ENCODE peak calls at places on chromosome X, in five cellular contexts. E is psoas muscle, T is H54, U is GM04504, K is memory B cell. Q is an unnamed sample.

GRCh38 chrX:43956034-43956433 is 17.2 kb downstream of the NDP start:
- DNase-seq in E (no peak), T (no peak), U (no peak), K (no peak), Q (no peak)

GRCh38 chrX:153873282-153874090 is 12.5 kb downstream of the L1CAM start:
- DNase-seq in E (no peak), T (no peak), U (no peak), K (no peak), Q (no peak)

GRCh38 chrX:37371578-37371981 is 22.4 kb downstream of the PRRG1 start:
- DNase-seq in E (peak), T (no peak), U (no peak), K (no peak), Q (no peak)

GRCh38 chrX:9122504-9123245 is 88.7 kb upstream of the FAM9B start:
- DNase-seq in E (no peak), T (no peak), U (no peak), K (no peak), Q (peak)

GRCh38 chrX:23826653-23827052 is 43.7 kb downstream of the SAT1 start:
- DNase-seq in E (no peak), T (no peak), U (no peak), K (no peak), Q (no peak)

GRCh38 chrX:134908235-134908834 is 82.5 kb upstream of the SMIM10 start:
- DNase-seq in E (no peak), T (no peak), U (no peak), K (no peak), Q (peak)

GRCh38 chrX:427812-428725 is 41.4 kb upstream of the PPP2R3B start:
- DNase-seq in E (no peak), T (no peak), U (peak), K (no peak), Q (peak)

GRCh38 chrX:18424482-18425198 is 768 bp upstream of the CDKL5 start:
- DNase-seq in E (no peak), T (no peak), U (no peak), K (peak), Q (no peak)

GRCh38 chrX:37926700-37927099 is 79.3 kb upstream of the DYNLT3 start:
- DNase-seq in E (no peak), T (no peak), U (peak), K (no peak), Q (no peak)

GRCh38 chrX:77918568-77918967 is 8.1 kb downstream of the ATP7A start:
- DNase-seq in E (no peak), T (no peak), U (no peak), K (no peak), Q (no peak)

GRCh38 chrX:1419545-1420355 is 27.8 kb upstream of the SLC25A6 start:
- DNase-seq in E (no peak), T (no peak), U (no peak), K (no peak), Q (no peak)

GRCh38 chrX:43940811-43941210 is 32.4 kb downstream of the NDP start:
- DNase-seq in E (no peak), T (no peak), U (no peak), K (no peak), Q (no peak)

GRCh38 chrX:49209434-49210251 is 9.7 kb upstream of the SYP start:
- DNase-seq in E (no peak), T (no peak), U (no peak), K (no peak), Q (no peak)

Q was measured in foreskin melanocyte.